ENCODE peak calls at places on chromosomes 1 and 21, in six cellular contexts. W is neural crest cell; U is H1; J is substantia nigra; A is activated CD8-positive, alpha-beta memory T cell treated with anti-CD3 and anti-CD28 coated beads, Interleukin-2, amount 50 U/mL, for 4 hours; R is coronary artery. F is an unnamed sample.

GRCh38 chr1:27380766-27381733 is 2.1 kb downstream of the CD164L2 start:
- DNase-seq in W (no peak), A (no peak), U (no peak), J (no peak), R (no peak), F (no peak)

GRCh38 chr1:67146539-67146938 is 11.8 kb upstream of the C1orf141 start:
- DNase-seq in U (no peak), J (no peak), A (no peak), R (no peak), W (no peak), F (no peak)

GRCh38 chr1:37575692-37576091 is 19.0 kb downstream of the DNALI1 start:
- DNase-seq in W (no peak), J (no peak), U (no peak), A (no peak), R (no peak), F (no peak)

GRCh38 chr1:175208773-175209492 is 16.4 kb upstream of the KIAA0040 start:
- DNase-seq in W (no peak), J (no peak), U (no peak), R (no peak), A (peak), F (no peak)

GRCh38 chr21:37266515-37267221 is 466 bp downstream of the VPS26C start:
- DNase-seq in W (peak), J (no peak), R (no peak), A (no peak), U (peak), F (peak)

GRCh38 chr1:198211696-198212095 is 54.9 kb downstream of the NEK7 start:
- DNase-seq in A (no peak), R (no peak), U (no peak), W (no peak), J (no peak), F (no peak)

GRCh38 chr1:1433804-1434130 is 1.7 kb upstream of the VWA1 start:
- DNase-seq in U (no peak), R (no peak), J (peak), A (peak), W (peak), F (peak)

GRCh38 chr1:17053071-17053684 is 654 bp downstream of the SDHB start:
- DNase-seq in J (no peak), R (no peak), A (no peak), W (no peak), U (no peak), F (no peak)

GRCh38 chr1:154419620-154420020 is 14.5 kb downstream of the IL6R start:
- DNase-seq in J (peak), A (no peak), U (no peak), R (peak), W (no peak), F (no peak)

GRCh38 chr1:54490361-54491248 is 57.4 kb upstream of the ACOT11 start:
- DNase-seq in A (no peak), J (peak), U (peak), W (peak), R (no peak), F (no peak)

GRCh38 chr21:42063206-42063577 is 7.9 kb upstream of the UMODL1 start:
- DNase-seq in J (peak), R (no peak), W (no peak), U (no peak), A (no peak), F (no peak)

GRCh38 chr1:56378376-56379070 is 200.8 kb downstream of the PLPP3 start:
- DNase-seq in U (no peak), A (no peak), W (no peak), R (no peak), J (no peak), F (no peak)

GRCh38 chr1:228415853-228416216 is 826 bp downstream of the TRIM17 start:
- DNase-seq in A (no peak), W (no peak), R (no peak), J (no peak), U (no peak), F (no peak)

GRCh38 chr21:45330075-45330781 is 42.5 kb upstream of the POFUT2 start:
- DNase-seq in U (no peak), J (no peak), A (peak), R (no peak), W (no peak), F (no peak)

GRCh38 chr1:9448132-9449105 is 90.8 kb upstream of the SLC25A33 start:
- DNase-seq in J (no peak), R (no peak), U (no peak), A (no peak), W (no peak), F (no peak)

GRCh38 chr1:228151170-228151513 is 1.4 kb downstream of the GJC2 start:
- DNase-seq in R (peak), U (no peak), A (peak), W (no peak), J (no peak), F (no peak)

GRCh38 chr1:153683853-153684252 is 5.4 kb downstream of the NPR1 start:
- DNase-seq in W (no peak), R (no peak), A (no peak), J (no peak), U (no peak), F (no peak)

GRCh38 chr1:205570796-205571537 is 60.8 kb downstream of the ELK4 start:
- DNase-seq in U (peak), R (no peak), J (no peak), A (no peak), W (no peak), F (peak)

GRCh38 chr1:91527781-91528180 is 27.1 kb downstream of the CDC7 start:
- DNase-seq in W (no peak), A (no peak), U (no peak), J (no peak), R (no peak), F (no peak)

GRCh38 chr1:242764161-242764560 is 239.7 kb upstream of the PLD5 start:
- DNase-seq in J (no peak), U (no peak), W (no peak), A (no peak), R (no peak), F (no peak)

GRCh38 chr21:41636636-41637625 is 129.0 kb upstream of the TMPRSS2 start:
- DNase-seq in R (no peak), W (no peak), A (no peak), U (no peak), J (no peak), F (no peak)

GRCh38 chr1:53371121-53371666 is 43.3 kb upstream of the LRP8 start:
- DNase-seq in J (no peak), U (peak), R (peak), A (peak), W (no peak), F (peak)

GRCh38 chr1:55375617-55376258 is 160.6 kb upstream of the USP24 start:
- DNase-seq in J (peak), A (no peak), R (no peak), U (peak), W (peak), F (no peak)